ENCODE peak calls at places on chromosomes 16 and 17, in ten cellular contexts. One of them, this sample, is unnamed.
A peak's percentile ranks its signal among the peaks of the same experiment; 100 is the strongest.

GRCh38 chr16:17345043-17345442 is 125.7 kb downstream of the XYLT1 start:
- DNase-seq in esophagus muscularis mucosa: peak; percentile 96
- DNase-seq in K562: no peak
- DNase-seq in tibial nerve: no peak
- DNase-seq in suprapubic skin: peak; percentile 85
- DNase-seq in ovary: no peak
- DNase-seq in H1: no peak
- DNase-seq in SK-N-SH: no peak
- DNase-seq in stomach: no peak
- DNase-seq in GM12878: no peak
- DNase-seq in this sample: peak; percentile 59

GRCh38 chr16:2005646-2006045 is 4.0 kb downstream of the ZNF598 start:
- DNase-seq in esophagus muscularis mucosa: no peak
- DNase-seq in K562: no peak
- DNase-seq in tibial nerve: no peak
- DNase-seq in suprapubic skin: no peak
- DNase-seq in ovary: peak; percentile 47
- DNase-seq in H1: no peak
- DNase-seq in SK-N-SH: no peak
- DNase-seq in stomach: no peak
- DNase-seq in GM12878: no peak
- DNase-seq in this sample: no peak

GRCh38 chr17:45172541-45173286 is 11.0 kb downstream of the HEXIM2 start:
- DNase-seq in esophagus muscularis mucosa: no peak
- DNase-seq in K562: no peak
- DNase-seq in tibial nerve: peak; percentile 28
- DNase-seq in suprapubic skin: no peak
- DNase-seq in ovary: peak; percentile 64
- DNase-seq in H1: no peak
- DNase-seq in SK-N-SH: peak; percentile 93
- DNase-seq in stomach: peak; percentile 69
- DNase-seq in GM12878: no peak
- DNase-seq in this sample: peak; percentile 78

GRCh38 chr16:2324296-2324859 is 16.1 kb downstream of the ABCA3 start:
- DNase-seq in esophagus muscularis mucosa: no peak
- DNase-seq in K562: no peak
- DNase-seq in tibial nerve: no peak
- DNase-seq in suprapubic skin: no peak
- DNase-seq in ovary: no peak
- DNase-seq in H1: no peak
- DNase-seq in SK-N-SH: no peak
- DNase-seq in stomach: no peak
- DNase-seq in GM12878: no peak
- DNase-seq in this sample: no peak

GRCh38 chr16:69724414-69724873 is 1.9 kb downstream of the NQO1 start:
- DNase-seq in esophagus muscularis mucosa: no peak
- DNase-seq in K562: no peak
- DNase-seq in tibial nerve: no peak
- DNase-seq in suprapubic skin: no peak
- DNase-seq in ovary: no peak
- DNase-seq in H1: no peak
- DNase-seq in SK-N-SH: no peak
- DNase-seq in stomach: no peak
- DNase-seq in GM12878: no peak
- DNase-seq in this sample: no peak

GRCh38 chr16:57383276-57384247 is 11.3 kb downstream of the CX3CL1 start:
- DNase-seq in esophagus muscularis mucosa: no peak
- DNase-seq in K562: no peak
- DNase-seq in tibial nerve: no peak
- DNase-seq in suprapubic skin: no peak
- DNase-seq in ovary: no peak
- DNase-seq in H1: no peak
- DNase-seq in SK-N-SH: no peak
- DNase-seq in stomach: no peak
- DNase-seq in GM12878: no peak
- DNase-seq in this sample: no peak

GRCh38 chr17:63983326-63983725 is 10.6 kb upstream of the SCN4A start:
- DNase-seq in esophagus muscularis mucosa: no peak
- DNase-seq in K562: no peak
- DNase-seq in tibial nerve: no peak
- DNase-seq in suprapubic skin: no peak
- DNase-seq in ovary: no peak
- DNase-seq in H1: no peak
- DNase-seq in SK-N-SH: no peak
- DNase-seq in stomach: no peak
- DNase-seq in GM12878: no peak
- DNase-seq in this sample: no peak

GRCh38 chr17:7914771-7915610 is 1.1 kb downstream of the RNF227 start:
- DNase-seq in esophagus muscularis mucosa: no peak
- DNase-seq in K562: no peak
- DNase-seq in tibial nerve: no peak
- DNase-seq in suprapubic skin: no peak
- DNase-seq in ovary: no peak
- DNase-seq in H1: no peak
- DNase-seq in SK-N-SH: no peak
- DNase-seq in stomach: no peak
- DNase-seq in GM12878: no peak
- DNase-seq in this sample: peak; percentile 29

DNA sequence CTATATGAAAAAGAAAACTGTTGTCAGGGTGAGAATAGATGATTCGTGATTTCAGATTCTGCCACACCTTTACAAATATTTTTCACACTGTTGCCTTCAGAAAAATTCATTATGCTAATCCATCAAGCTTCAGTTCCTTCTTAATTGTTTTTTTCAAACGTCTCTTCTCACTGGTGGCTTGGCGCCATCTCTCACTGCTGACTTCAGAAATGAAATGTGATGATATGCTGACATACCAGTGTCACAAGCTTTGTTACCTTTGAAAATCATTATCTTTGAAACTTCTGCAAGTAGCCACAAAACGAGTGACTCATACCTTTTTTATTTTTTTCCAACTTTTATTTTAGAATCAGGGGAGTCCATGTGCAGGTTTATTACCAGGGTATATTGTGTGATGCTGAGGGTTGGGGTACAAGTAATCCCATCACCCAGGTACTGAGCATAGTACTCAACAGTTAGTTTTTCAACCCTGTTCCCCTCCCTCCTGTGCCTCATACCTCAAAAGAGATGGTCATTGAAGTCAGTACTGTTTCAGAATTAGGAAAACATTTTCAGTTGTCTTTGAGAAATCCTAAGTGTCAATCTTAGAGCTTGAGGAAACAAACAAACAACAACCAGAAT is 14.0 kb upstream of the KRT222 start:
- DNase-seq in esophagus muscularis mucosa: no peak
- DNase-seq in K562: no peak
- DNase-seq in tibial nerve: no peak
- DNase-seq in suprapubic skin: no peak
- DNase-seq in ovary: no peak
- DNase-seq in H1: no peak
- DNase-seq in SK-N-SH: no peak
- DNase-seq in stomach: no peak
- DNase-seq in GM12878: no peak
- DNase-seq in this sample: no peak
- H3K27me3 ChIP-seq in esophagus muscularis mucosa: peaks cover 41% of the 10 kb centered on the region
- H3K27me3 ChIP-seq in K562: peaks cover 22% of the 10 kb centered on the region
- H3K27me3 ChIP-seq in tibial nerve: peaks cover 23% of the 10 kb centered on the region
- H3K27me3 ChIP-seq in suprapubic skin: peaks cover 2% of the 10 kb centered on the region
- H3K27me3 ChIP-seq in ovary: no peaks in the 10 kb centered on the region
- H3K27me3 ChIP-seq in H1: no peaks in the 10 kb centered on the region
- H3K27me3 ChIP-seq in SK-N-SH: peaks cover 75% of the 10 kb centered on the region
- H3K27me3 ChIP-seq in stomach: peaks cover 21% of the 10 kb centered on the region
- H3K27me3 ChIP-seq in GM12878: no peaks in the 10 kb centered on the region
- H3K27me3 ChIP-seq in this sample: peaks cover 67% of the 10 kb centered on the region

GRCh38 chr17:33324741-33325140 is 31.6 kb upstream of the ASIC2 start:
- DNase-seq in esophagus muscularis mucosa: no peak
- DNase-seq in K562: no peak
- DNase-seq in tibial nerve: no peak
- DNase-seq in suprapubic skin: no peak
- DNase-seq in ovary: no peak
- DNase-seq in H1: no peak
- DNase-seq in SK-N-SH: no peak
- DNase-seq in stomach: no peak
- DNase-seq in GM12878: no peak
- DNase-seq in this sample: no peak

GRCh38 chr17:33316733-33317132 is 23.6 kb upstream of the ASIC2 start:
- DNase-seq in esophagus muscularis mucosa: no peak
- DNase-seq in K562: no peak
- DNase-seq in tibial nerve: no peak
- DNase-seq in suprapubic skin: no peak
- DNase-seq in ovary: no peak
- DNase-seq in H1: no peak
- DNase-seq in SK-N-SH: no peak
- DNase-seq in stomach: no peak
- DNase-seq in GM12878: no peak
- DNase-seq in this sample: no peak

GRCh38 chr17:33318241-33318640 is 25.1 kb upstream of the ASIC2 start:
- DNase-seq in esophagus muscularis mucosa: no peak
- DNase-seq in K562: no peak
- DNase-seq in tibial nerve: no peak
- DNase-seq in suprapubic skin: no peak
- DNase-seq in ovary: no peak
- DNase-seq in H1: no peak
- DNase-seq in SK-N-SH: no peak
- DNase-seq in stomach: no peak
- DNase-seq in GM12878: no peak
- DNase-seq in this sample: no peak

GRCh38 chr17:33322063-33322462 is 29.0 kb upstream of the ASIC2 start:
- DNase-seq in esophagus muscularis mucosa: no peak
- DNase-seq in K562: no peak
- DNase-seq in tibial nerve: no peak
- DNase-seq in suprapubic skin: no peak
- DNase-seq in ovary: no peak
- DNase-seq in H1: no peak
- DNase-seq in SK-N-SH: no peak
- DNase-seq in stomach: no peak
- DNase-seq in GM12878: no peak
- DNase-seq in this sample: no peak
- TF ChIP-seq EP300 in esophagus muscularis mucosa: no peak
- TF ChIP-seq EP300 in K562: no peak
- TF ChIP-seq EP300 in tibial nerve: no peak
- TF ChIP-seq EP300 in suprapubic skin: no peak
- TF ChIP-seq EP300 in ovary: no peak
- TF ChIP-seq EP300 in H1: no peak
- TF ChIP-seq EP300 in SK-N-SH: no peak
- TF ChIP-seq EP300 in stomach: no peak
- TF ChIP-seq EP300 in GM12878: no peak
- TF ChIP-seq EP300 in this sample: no peak

DNA sequence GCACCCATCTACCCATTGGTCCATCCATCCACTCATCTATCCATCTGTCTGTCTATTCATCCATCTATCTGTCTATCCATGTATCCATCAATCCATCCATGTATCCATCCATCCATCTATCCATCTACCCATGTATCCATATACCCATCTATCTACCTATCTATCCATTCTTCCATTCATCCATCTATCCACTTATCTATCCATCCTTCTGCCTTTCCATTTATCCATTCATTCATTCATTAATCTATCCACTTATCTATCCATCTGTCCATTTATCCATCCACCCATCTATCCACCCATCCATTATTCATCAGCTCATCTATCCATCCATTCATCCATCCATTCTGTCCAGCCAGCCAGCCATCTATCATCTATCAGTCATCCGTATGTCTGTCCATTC is 21.5 kb downstream of the TRIM25 start:
- DNase-seq in esophagus muscularis mucosa: no peak
- DNase-seq in K562: no peak
- DNase-seq in tibial nerve: no peak
- DNase-seq in suprapubic skin: no peak
- DNase-seq in ovary: no peak
- DNase-seq in H1: no peak
- DNase-seq in SK-N-SH: no peak
- DNase-seq in stomach: no peak
- DNase-seq in GM12878: no peak
- DNase-seq in this sample: no peak
- H3K9me3 ChIP-seq in esophagus muscularis mucosa: no peaks in the 10 kb centered on the region
- H3K9me3 ChIP-seq in K562: no peaks in the 10 kb centered on the region
- H3K9me3 ChIP-seq in tibial nerve: no peaks in the 10 kb centered on the region
- H3K9me3 ChIP-seq in suprapubic skin: no peaks in the 10 kb centered on the region
- H3K9me3 ChIP-seq in ovary: no peaks in the 10 kb centered on the region
- H3K9me3 ChIP-seq in H1: peaks cover 12% of the 10 kb centered on the region
- H3K9me3 ChIP-seq in SK-N-SH: no peaks in the 10 kb centered on the region
- H3K9me3 ChIP-seq in stomach: peaks cover 10% of the 10 kb centered on the region
- H3K9me3 ChIP-seq in GM12878: peaks cover 22% of the 10 kb centered on the region
- H3K9me3 ChIP-seq in this sample: no peaks in the 10 kb centered on the region

GRCh38 chr17:194844-195602 is 13.6 kb upstream of the DOC2B start:
- DNase-seq in esophagus muscularis mucosa: no peak
- DNase-seq in K562: no peak
- DNase-seq in tibial nerve: no peak
- DNase-seq in suprapubic skin: no peak
- DNase-seq in ovary: no peak
- DNase-seq in H1: no peak
- DNase-seq in SK-N-SH: no peak
- DNase-seq in stomach: no peak
- DNase-seq in GM12878: no peak
- DNase-seq in this sample: no peak
- H3K27me3 ChIP-seq in esophagus muscularis mucosa: peaks cover 55% of the 10 kb centered on the region
- H3K27me3 ChIP-seq in K562: peaks cover 25% of the 10 kb centered on the region
- H3K27me3 ChIP-seq in tibial nerve: peaks cover 24% of the 10 kb centered on the region
- H3K27me3 ChIP-seq in suprapubic skin: peaks cover 31% of the 10 kb centered on the region
- H3K27me3 ChIP-seq in ovary: no peaks in the 10 kb centered on the region
- H3K27me3 ChIP-seq in H1: no peaks in the 10 kb centered on the region
- H3K27me3 ChIP-seq in SK-N-SH: no peaks in the 10 kb centered on the region
- H3K27me3 ChIP-seq in stomach: peaks cover 62% of the 10 kb centered on the region
- H3K27me3 ChIP-seq in GM12878: peaks cover 2% of the 10 kb centered on the region
- H3K27me3 ChIP-seq in this sample: peaks cover 9% of the 10 kb centered on the region

GRCh38 chr17:75755990-75756389 is 9.0 kb downstream of the GALK1 start:
- DNase-seq in esophagus muscularis mucosa: no peak
- DNase-seq in K562: no peak
- DNase-seq in tibial nerve: no peak
- DNase-seq in suprapubic skin: no peak
- DNase-seq in ovary: no peak
- DNase-seq in H1: no peak
- DNase-seq in SK-N-SH: no peak
- DNase-seq in stomach: no peak
- DNase-seq in GM12878: no peak
- DNase-seq in this sample: no peak

GRCh38 chr17:75759457-75759856 is 5.5 kb downstream of the GALK1 start:
- DNase-seq in esophagus muscularis mucosa: no peak
- DNase-seq in K562: no peak
- DNase-seq in tibial nerve: no peak
- DNase-seq in suprapubic skin: no peak
- DNase-seq in ovary: no peak
- DNase-seq in H1: no peak
- DNase-seq in SK-N-SH: no peak
- DNase-seq in stomach: peak; percentile 57
- DNase-seq in GM12878: no peak
- DNase-seq in this sample: no peak

GRCh38 chr17:75756451-75757085 is 8.4 kb downstream of the GALK1 start:
- DNase-seq in esophagus muscularis mucosa: no peak
- DNase-seq in K562: no peak
- DNase-seq in tibial nerve: no peak
- DNase-seq in suprapubic skin: no peak
- DNase-seq in ovary: no peak
- DNase-seq in H1: no peak
- DNase-seq in SK-N-SH: peak; percentile 30
- DNase-seq in stomach: no peak
- DNase-seq in GM12878: no peak
- DNase-seq in this sample: no peak

GRCh38 chr17:75757086-75757681 is 7.8 kb downstream of the GALK1 start:
- DNase-seq in esophagus muscularis mucosa: no peak
- DNase-seq in K562: no peak
- DNase-seq in tibial nerve: no peak
- DNase-seq in suprapubic skin: no peak
- DNase-seq in ovary: no peak
- DNase-seq in H1: no peak
- DNase-seq in SK-N-SH: peak; percentile 24
- DNase-seq in stomach: no peak
- DNase-seq in GM12878: no peak
- DNase-seq in this sample: no peak

GRCh38 chr17:75758131-75758905 is 6.7 kb downstream of the GALK1 start:
- DNase-seq in esophagus muscularis mucosa: no peak
- DNase-seq in K562: no peak
- DNase-seq in tibial nerve: no peak
- DNase-seq in suprapubic skin: no peak
- DNase-seq in ovary: no peak
- DNase-seq in H1: no peak
- DNase-seq in SK-N-SH: peak; percentile 30
- DNase-seq in stomach: no peak
- DNase-seq in GM12878: no peak
- DNase-seq in this sample: no peak
- TF ChIP-seq EP300 in esophagus muscularis mucosa: no peak
- TF ChIP-seq EP300 in K562: no peak
- TF ChIP-seq EP300 in tibial nerve: no peak
- TF ChIP-seq EP300 in suprapubic skin: no peak
- TF ChIP-seq EP300 in ovary: no peak
- TF ChIP-seq EP300 in H1: no peak
- TF ChIP-seq EP300 in SK-N-SH: no peak
- TF ChIP-seq EP300 in stomach: no peak
- TF ChIP-seq EP300 in GM12878: no peak
- TF ChIP-seq EP300 in this sample: no peak

This sample was measured in transverse colon.